ENCODE peak calls at places on chromosomes 6 and 20, in five cellular contexts. D is Caco-2; P is AG09309; W is CD8-positive, alpha-beta T cell; K is heart right ventricle. G is an unnamed sample.

GRCh38 chr6:92756912-92757311 is 662.4 kb downstream of the EPHA7 start:
- DNase-seq in D (no peak), P (no peak), W (no peak), K (no peak), G (no peak)

GRCh38 chr20:48294942-48295341 is 509.7 kb upstream of the SULF2 start:
- DNase-seq in D (peak), P (no peak), W (no peak), K (no peak), G (no peak)

GRCh38 chr20:23068283-23068682 is 17.8 kb downstream of the CD93 start:
- DNase-seq in D (no peak), P (no peak), W (no peak), K (no peak), G (no peak)

GRCh38 chr6:43436577-43437282 is 9.4 kb downstream of the ABCC10 start:
- DNase-seq in D (peak), P (no peak), W (no peak), K (no peak), G (peak)

GRCh38 chr6:159761135-159761872 is 541 bp upstream of the ACAT2 start:
- DNase-seq in D (no peak), P (no peak), W (no peak), K (peak), G (no peak)

GRCh38 chr6:113690255-113690956 is 166.7 kb upstream of the MARCKS start:
- DNase-seq in D (no peak), P (peak), W (no peak), K (no peak), G (peak)

GRCh38 chr6:7255918-7256317 is 57.1 kb downstream of the SSR1 start:
- DNase-seq in D (no peak), P (no peak), W (no peak), K (no peak), G (no peak)

GRCh38 chr20:34824861-34825529 is 456 bp downstream of the NCOA6 start:
- DNase-seq in D (peak), P (no peak), W (peak), K (peak), G (no peak)

GRCh38 chr6:124339610-124340339 is 536.1 kb downstream of the NKAIN2 start:
- DNase-seq in D (no peak), P (no peak), W (no peak), K (no peak), G (no peak)
- TF ChIP-seq CTCF in D (no peak), P (no peak), W (no peak), K (no peak), G (no peak)

GRCh38 chr6:473759-474453 is 82.4 kb downstream of the IRF4 start:
- DNase-seq in D (no peak), P (no peak), W (no peak), K (no peak), G (no peak)
- H3K4me3 ChIP-seq in D (no peak), P (no peak), W (peak), K (no peak), G (no peak)

DNA sequence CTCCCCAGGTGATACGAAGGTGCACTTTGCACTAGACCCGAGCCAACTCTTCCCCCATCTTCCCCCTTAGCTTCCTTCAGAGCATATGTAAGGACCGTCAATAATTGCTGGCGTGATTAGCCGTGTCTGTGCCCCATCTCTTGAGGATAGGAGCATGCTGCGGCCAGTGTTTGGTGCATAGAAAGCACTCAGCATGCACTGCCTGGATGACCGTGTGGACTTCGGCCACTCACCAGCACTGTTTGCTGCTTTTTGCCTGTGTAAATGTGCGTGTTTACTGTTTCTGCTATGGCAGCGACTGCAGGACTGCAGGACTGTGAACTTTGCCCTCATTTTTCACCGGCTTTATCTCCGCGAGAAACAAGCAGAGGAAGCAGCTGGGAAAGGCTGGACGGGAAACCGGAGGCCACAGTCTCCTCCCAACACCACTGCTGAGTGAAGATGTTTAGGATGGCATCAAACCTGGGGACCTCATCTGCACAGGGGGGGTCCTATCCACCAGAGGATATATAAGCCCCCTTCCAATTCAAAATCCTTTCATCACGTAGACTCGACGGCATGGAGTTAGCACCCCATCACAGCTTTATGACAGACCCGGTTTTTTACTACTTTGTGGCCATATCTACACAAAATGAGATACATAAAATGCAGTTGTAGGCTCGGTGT is 150.6 kb upstream of the AFDN start:
- DNase-seq in D (peak), P (no peak), W (no peak), K (no peak), G (no peak)
- TF ChIP-seq CTCF in D (no peak), P (no peak), W (no peak), K (no peak), G (no peak)

DNA sequence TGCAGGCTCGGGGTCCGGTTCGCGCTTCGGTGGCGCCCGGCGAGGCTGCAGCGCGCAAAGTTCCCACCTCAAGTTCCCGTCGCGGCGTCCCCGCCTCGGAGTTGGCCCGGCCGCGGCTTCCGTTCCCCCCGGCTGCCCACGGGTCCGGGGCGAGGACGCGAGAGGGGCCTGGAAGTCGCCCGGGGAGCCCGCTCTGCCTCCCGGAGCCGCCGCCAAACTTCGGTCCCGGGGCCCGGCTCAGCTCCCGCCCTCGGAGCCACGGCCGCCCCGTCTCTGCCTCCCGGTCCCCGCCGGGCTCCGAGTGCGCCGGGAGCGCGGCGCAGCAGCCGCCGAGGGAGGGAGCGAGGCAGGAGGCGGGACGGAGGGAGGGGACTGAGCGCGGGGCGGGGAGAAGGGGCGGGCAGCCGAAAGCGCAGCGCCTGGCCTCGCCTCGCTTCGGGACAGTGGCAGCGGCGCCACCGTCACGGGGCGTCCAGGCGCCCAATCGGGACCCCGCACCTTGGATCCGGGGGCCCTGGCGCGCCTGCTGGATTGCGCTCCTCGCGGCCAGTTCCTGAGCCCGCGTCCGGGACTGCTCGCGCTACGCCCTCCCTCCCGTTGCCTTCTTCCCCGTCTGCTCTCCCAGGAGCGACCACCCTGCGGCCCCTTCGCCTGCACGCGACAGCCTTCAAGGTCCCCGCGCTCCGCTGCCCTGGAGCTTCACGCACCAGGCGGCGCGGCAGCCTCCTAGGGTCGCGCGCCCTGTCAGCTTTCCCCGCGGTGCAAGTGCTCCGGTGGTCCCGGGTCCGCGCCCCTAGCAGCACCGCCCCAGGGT is at the start of gene KCNG1:
- DNase-seq in D (peak), P (no peak), W (no peak), K (peak), G (no peak)
- H3K4me3 ChIP-seq in D (peak), P (peak), W (no peak), K (peak), G (peak)

GRCh38 chr6:154872605-154873004 is 122.5 kb upstream of the TIAM2 start:
- DNase-seq in D (no peak), P (no peak), W (no peak), K (no peak), G (no peak)
- TF ChIP-seq CTCF in D (no peak), P (no peak), W (no peak), K (no peak), G (peak)

GRCh38 chr6:10556496-10557391 is 35.6 kb downstream of the GCNT2 start:
- DNase-seq in D (no peak), P (no peak), W (no peak), K (no peak), G (no peak)

GRCh38 chr6:10554826-10555225 is 33.7 kb downstream of the GCNT2 start:
- DNase-seq in D (no peak), P (no peak), W (no peak), K (no peak), G (no peak)

GRCh38 chr6:10557886-10558285 is 36.7 kb downstream of the GCNT2 start:
- DNase-seq in D (no peak), P (no peak), W (no peak), K (no peak), G (no peak)

GRCh38 chr6:10553869-10554268 is 32.7 kb downstream of the GCNT2 start:
- DNase-seq in D (no peak), P (no peak), W (no peak), K (no peak), G (no peak)

GRCh38 chr6:10555625-10556309 is 34.6 kb downstream of the GCNT2 start:
- DNase-seq in D (no peak), P (no peak), W (no peak), K (peak), G (peak)
- H3K4me3 ChIP-seq in D (no peak), P (peak), W (no peak), K (peak), G (peak)

DNA sequence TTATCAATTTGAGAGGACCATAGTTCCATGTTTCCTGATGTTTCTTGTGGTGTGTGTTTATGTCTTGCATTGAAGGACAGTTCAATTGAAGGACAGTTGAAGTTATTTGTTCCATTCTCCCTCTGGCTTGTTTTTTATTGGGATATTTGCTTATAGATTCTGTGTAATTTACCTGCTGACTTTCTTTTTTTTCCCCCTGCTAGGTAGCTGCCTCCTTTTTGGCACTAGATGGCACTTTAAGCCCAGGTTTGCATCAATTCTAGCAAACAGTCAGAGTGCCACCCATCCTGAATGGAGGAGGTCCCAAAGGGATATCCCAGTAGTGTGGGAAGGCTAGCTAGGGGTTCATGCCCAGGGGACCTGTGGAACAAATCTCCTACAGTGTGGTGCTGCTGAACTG is 78.1 kb downstream of the CFAP61 start:
- DNase-seq in D (no peak), P (no peak), W (no peak), K (no peak), G (no peak)
- TF ChIP-seq CTCF in D (peak), P (peak), W (no peak), K (peak), G (no peak)

GRCh38 chr6:28446818-28447511 is 3.7 kb upstream of the ZSCAN23 start:
- DNase-seq in D (no peak), P (no peak), W (no peak), K (no peak), G (no peak)
- H3K4me3 ChIP-seq in D (no peak), P (peak), W (peak), K (peak), G (peak)

GRCh38 chr6:145025488-145025887 is 709.8 kb downstream of the EPM2A start:
- DNase-seq in D (no peak), P (no peak), W (no peak), K (no peak), G (no peak)

GRCh38 chr6:145031001-145031400 is 704.3 kb downstream of the EPM2A start:
- DNase-seq in D (no peak), P (no peak), W (no peak), K (no peak), G (no peak)

GRCh38 chr6:145026267-145026679 is 709.0 kb downstream of the EPM2A start:
- DNase-seq in D (no peak), P (no peak), W (no peak), K (no peak), G (no peak)

GRCh38 chr6:145031962-145032361 is 703.4 kb downstream of the EPM2A start:
- DNase-seq in D (no peak), P (no peak), W (no peak), K (no peak), G (no peak)

GRCh38 chr6:145028144-145028818 is 707.0 kb downstream of the EPM2A start:
- DNase-seq in D (no peak), P (no peak), W (no peak), K (no peak), G (no peak)
- TF ChIP-seq CTCF in D (peak), P (peak), W (no peak), K (peak), G (peak)